ENCODE peak calls at places on chromosomes 4 and X, in five cellular contexts. X, T, W, V and M are unnamed samples.

GRCh38 chr4:181416966-181417365 is 826.2 kb upstream of the TENM3 start:
- DNase-seq in V (no peak), T (no peak), X (no peak), W (peak; percentile 9), M (no peak)

GRCh38 chr4:4439782-4440181 is 52.9 kb downstream of the NSG1 start:
- DNase-seq in X (no peak), W (peak; percentile 6), V (no peak), T (no peak), M (no peak)

GRCh38 chrX:154734101-154734781 is 16.6 kb downstream of the GAB3 start:
- DNase-seq in X (no peak), V (peak; percentile 21), T (no peak), W (peak; percentile 46), M (peak; percentile 48)

GRCh38 chrX:119503484-119503861 is 35.2 kb downstream of the SLC25A5 start:
- DNase-seq in X (peak; percentile 48), T (no peak), V (no peak), W (peak; percentile 95), M (peak; percentile 48)

GRCh38 chr4:3344596-3344995 is 51.8 kb downstream of the RGS12 start:
- DNase-seq in V (no peak), T (no peak), W (no peak), X (no peak), M (no peak)

GRCh38 chr4:30875659-30876269 is 155.6 kb downstream of the PCDH7 start:
- DNase-seq in W (no peak), T (no peak), X (no peak), V (no peak), M (no peak)

GRCh38 chr4:178415925-178416324 is 973.7 kb upstream of the AGA start:
- DNase-seq in X (no peak), W (no peak), T (no peak), V (no peak), M (no peak)

GRCh38 chrX:53383376-53384087 is 38.9 kb downstream of the SMC1A start:
- DNase-seq in V (no peak), W (no peak), X (no peak), T (no peak), M (no peak)

GRCh38 chrX:67759018-67759417 is 215.2 kb downstream of the AR start:
- DNase-seq in T (no peak), V (no peak), X (no peak), W (no peak), M (no peak)

GRCh38 chrX:99271641-99272040 is 1138.4 kb downstream of the PCDH19 start:
- DNase-seq in W (no peak), X (no peak), T (no peak), V (peak; percentile 1), M (no peak)

GRCh38 chr4:141102367-141102766 is 30.9 kb downstream of the RNF150 start:
- DNase-seq in W (peak; percentile 88), T (no peak), V (no peak), X (no peak), M (no peak)

GRCh38 chr4:76585897-76586360 is 150.9 kb downstream of the SHROOM3 start:
- DNase-seq in V (no peak), X (peak; percentile 95), W (peak; percentile 75), T (peak; percentile 97), M (peak; percentile 96)

GRCh38 chr4:118807659-118808058 is 28.3 kb downstream of the SEC24D start:
- DNase-seq in T (no peak), W (no peak), X (no peak), V (no peak), M (no peak)

GRCh38 chrX:115898382-115899001 is 272.1 kb upstream of the AGTR2 start:
- DNase-seq in X (no peak), T (peak; percentile 64), W (peak; percentile 49), V (peak; percentile 68), M (peak; percentile 85)

GRCh38 chrX:33277046-33277445 is 65.7 kb upstream of the DMD start:
- DNase-seq in W (no peak), X (no peak), V (no peak), T (no peak), M (no peak)

GRCh38 chr4:41102360-41103092 is 111.8 kb downstream of the APBB2 start:
- DNase-seq in V (no peak), X (no peak), T (no peak), W (no peak), M (no peak)

GRCh38 chrX:152656087-152656486 is 18.4 kb downstream of the GABRQ start:
- DNase-seq in V (no peak), T (no peak), W (no peak), X (no peak), M (no peak)

GRCh38 chr4:53783208-53783859 is 192.0 kb upstream of the LNX1 start:
- DNase-seq in W (no peak), X (no peak), T (no peak), V (no peak), M (no peak)

GRCh38 chrX:85244411-85245210 is 820 bp downstream of the ZNF711 start:
- DNase-seq in V (peak; percentile 51), W (peak; percentile 11), T (no peak), X (peak; percentile 3), M (peak; percentile 16)

GRCh38 chr4:174023641-174024040 is 259.8 kb downstream of the FBXO8 start:
- DNase-seq in X (no peak), T (no peak), W (peak; percentile 54), V (no peak), M (no peak)

GRCh38 chr4:113941836-113942235 is 37.6 kb downstream of the ARSJ start:
- DNase-seq in X (no peak), W (no peak), T (no peak), V (no peak), M (no peak)

GRCh38 chrX:106898462-106898861 is 4.7 kb downstream of the RIPPLY1 start:
- DNase-seq in V (peak; percentile 59), X (no peak), T (peak; percentile 6), W (peak; percentile 71), M (peak; percentile 37)